ENCODE peak calls at places on chromosomes 3 and 15, in four cellular contexts. X is aorta, H is HTR-8/SVneo, C is AML-193. L is an unnamed sample.

GRCh38 chr3:47128110-47128509 is 35.8 kb downstream of the SETD2 start:
- DNase-seq in X (no peak), H (no peak), C (no peak), L (no peak)

GRCh38 chr15:59364238-59364637 is 8.4 kb downstream of the MYO1E start:
- DNase-seq in X (no peak), H (no peak), C (no peak), L (no peak)

GRCh38 chr3:152177757-152178156 is 91.0 kb upstream of the MBNL1 start:
- DNase-seq in X (no peak), H (no peak), C (peak), L (no peak)

GRCh38 chr15:28919201-28919627 is 33.4 kb downstream of the APBA2 start:
- DNase-seq in C (no peak), X (peak), H (no peak), L (peak)

GRCh38 chr3:114551770-114552526 is 258.1 kb downstream of the TIGIT start:
- DNase-seq in X (no peak), H (no peak), C (no peak), L (no peak)

GRCh38 chr3:39423571-39423970 is 17.1 kb downstream of the RPSA start:
- DNase-seq in C (no peak), X (no peak), H (no peak), L (no peak)

GRCh38 chr3:123935830-123936229 is 25.2 kb downstream of the CCDC14 start:
- DNase-seq in X (no peak), H (no peak), C (no peak), L (no peak)

GRCh38 chr3:32596926-32597369 is 26.3 kb upstream of the DYNC1LI1 start:
- DNase-seq in H (no peak), X (no peak), C (no peak), L (no peak)

GRCh38 chr3:189165092-189165491 is 6.7 kb upstream of the TPRG1 start:
- DNase-seq in C (no peak), X (no peak), H (no peak), L (no peak)

GRCh38 chr15:40873625-40874561 is at the start of gene RHOV:
- DNase-seq in H (peak), C (peak), X (peak), L (no peak)

GRCh38 chr3:70933105-70933810 is 620.8 kb upstream of the MDFIC2 start:
- DNase-seq in X (no peak), H (no peak), C (no peak), L (no peak)

GRCh38 chr15:74218172-74218885 is 15.7 kb upstream of the STRA6 start:
- DNase-seq in H (no peak), X (no peak), C (no peak), L (no peak)

GRCh38 chr3:105974381-105974780 is 105.6 kb upstream of the CBLB start:
- DNase-seq in C (no peak), H (no peak), X (no peak), L (no peak)

GRCh38 chr3:169863458-169863899 is 6.3 kb downstream of the LRRC31 start:
- DNase-seq in H (peak), X (no peak), C (peak), L (no peak)

GRCh38 chr3:112814256-112814655 is 32.4 kb downstream of the CD200R1L start:
- DNase-seq in X (no peak), C (peak), H (peak), L (no peak)

GRCh38 chr3:139537325-139537724 is 2.2 kb downstream of the RBP1 start:
- DNase-seq in X (no peak), C (no peak), H (no peak), L (no peak)

GRCh38 chr3:126925411-126926171 is 57.3 kb upstream of the PLXNA1 start:
- DNase-seq in H (no peak), X (peak), C (peak), L (no peak)

GRCh38 chr3:14453841-14454630 is 51.6 kb downstream of the SLC6A6 start:
- DNase-seq in C (no peak), X (peak), H (no peak), L (no peak)

GRCh38 chr3:72174890-72175289 is 389.9 kb upstream of the PROK2 start:
- DNase-seq in C (no peak), H (no peak), X (no peak), L (no peak)

L was measured in chondrocyte.